ENCODE peak calls at places on chromosomes 5 and 9, in seven cellular contexts. G is astrocyte of the cerebellum; N is EH; L is neural progenitor cell; Q is activated CD8-positive, alpha-beta T cell treated with anti-CD3 and anti-CD28 coated beads for 36 hours; E is HFF-Myc; I is CD8-positive, alpha-beta memory T cell. J is an unnamed sample.

GRCh38 chr9:138105561-138106505 is 228.3 kb downstream of the CACNA1B start:
- DNase-seq in N (no peak), E (no peak), I (no peak), Q (no peak), L (no peak), G (no peak), J (peak)

GRCh38 chr9:38437193-38437823 is 13.1 kb upstream of the IGFBPL1 start:
- DNase-seq in E (no peak), G (peak), I (no peak), L (no peak), N (peak), Q (no peak), J (no peak)

GRCh38 chr5:65873181-65873580 is 53.2 kb upstream of the ERBIN start:
- DNase-seq in N (peak), Q (no peak), E (no peak), G (no peak), L (no peak), I (no peak), J (no peak)

GRCh38 chr9:34493972-34494535 is 28.7 kb downstream of the ENHO start:
- DNase-seq in Q (peak), N (peak), E (no peak), I (no peak), G (peak), L (peak), J (no peak)

GRCh38 chr9:130282000-130282700 is 16.6 kb downstream of the HMCN2 start:
- DNase-seq in G (no peak), I (no peak), E (no peak), Q (no peak), N (no peak), L (no peak), J (no peak)

GRCh38 chr9:89710689-89711088 is 105.9 kb downstream of the GADD45G start:
- DNase-seq in N (no peak), E (no peak), I (no peak), L (no peak), G (no peak), Q (no peak), J (no peak)

GRCh38 chr5:106312360-106312759 is 1358.4 kb downstream of the EFNA5 start:
- DNase-seq in N (peak), Q (no peak), G (no peak), I (no peak), E (no peak), L (no peak), J (no peak)

GRCh38 chr9:30075451-30076199 is 2308.8 kb upstream of the ACO1 start:
- DNase-seq in E (no peak), L (no peak), I (no peak), N (no peak), G (no peak), Q (peak), J (no peak)

GRCh38 chr9:95088421-95089161 is 228.9 kb downstream of the FANCC start:
- DNase-seq in N (no peak), L (peak), Q (no peak), I (no peak), E (no peak), G (no peak), J (no peak)

GRCh38 chr5:35213608-35214007 is 16.7 kb downstream of the PRLR start:
- DNase-seq in L (no peak), E (no peak), I (no peak), G (no peak), N (no peak), Q (peak), J (no peak)

GRCh38 chr9:115198018-115198417 is 80.1 kb upstream of the TNC start:
- DNase-seq in L (peak), G (no peak), E (no peak), Q (no peak), N (peak), I (no peak), J (no peak)

J was measured in CD4-positive, alpha-beta T cell.